ENCODE peak calls at places on chromosomes 1 and 21, in eight cellular contexts. D is fibroblast of lung; H is anterior cingulate cortex; K is KBM-7; Z is left ventricle myocardium inferior; E is adipocyte; T is DMS153; A is activated T-cell treated with anti-CD3 and anti-CD28 coated beads, Interleukin-2, amount 50 U/mL, for 72 hours. J is an unnamed sample.

GRCh38 chr1:192376387-192376786 is 59.6 kb downstream of the RGS21 start:
- DNase-seq in D (no peak), H (no peak), K (no peak), Z (no peak), E (no peak), T (no peak), A (no peak), J (no peak)

GRCh38 chr1:29122662-29122986 is 1.1 kb downstream of the TMEM200B start:
- DNase-seq in D (peak), H (no peak), K (no peak), Z (peak), E (peak), T (no peak), A (no peak), J (no peak)

GRCh38 chr1:213564215-213564659 is 423.5 kb upstream of the PROX1 start:
- DNase-seq in D (no peak), H (no peak), K (peak), Z (no peak), E (no peak), T (no peak), A (no peak), J (no peak)

GRCh38 chr1:202149566-202149965 is 5.0 kb upstream of the ARL8A start:
- DNase-seq in D (peak), H (no peak), K (no peak), Z (no peak), E (peak), T (no peak), A (no peak), J (no peak)

GRCh38 chr1:79519084-79519760 is 512.7 kb upstream of the ADGRL4 start:
- DNase-seq in D (no peak), H (no peak), K (no peak), Z (no peak), E (no peak), T (no peak), A (no peak), J (no peak)

GRCh38 chr1:61322769-61323168 is 240.4 kb downstream of the NFIA start:
- DNase-seq in D (no peak), H (no peak), K (no peak), Z (no peak), E (no peak), T (peak), A (peak), J (no peak)

GRCh38 chr1:150221552-150221951 is 14.4 kb downstream of the ANP32E start:
- DNase-seq in D (peak), H (no peak), K (peak), Z (no peak), E (peak), T (no peak), A (no peak), J (no peak)

GRCh38 chr1:93061895-93062792 is 16.9 kb upstream of the MTF2 start:
- DNase-seq in D (peak), H (no peak), K (peak), Z (no peak), E (peak), T (peak), A (peak), J (no peak)

GRCh38 chr1:166272155-166272554 is 105.4 kb upstream of the FAM78B start:
- DNase-seq in D (no peak), H (no peak), K (no peak), Z (no peak), E (no peak), T (no peak), A (no peak), J (no peak)

GRCh38 chr1:23452011-23452411 is 27.5 kb upstream of the TCEA3 start:
- DNase-seq in D (peak), H (no peak), K (peak), Z (no peak), E (no peak), T (peak), A (no peak), J (no peak)

GRCh38 chr1:89987170-89987819 is 7.6 kb upstream of the ZNF326 start:
- DNase-seq in D (peak), H (peak), K (peak), Z (no peak), E (peak), T (peak), A (peak), J (peak)

GRCh38 chr21:14535702-14536101 is 10.4 kb downstream of the SAMSN1 start:
- DNase-seq in D (no peak), H (no peak), K (no peak), Z (no peak), E (no peak), T (no peak), A (no peak), J (no peak)

GRCh38 chr1:165686971-165687433 is 11.4 kb downstream of the ALDH9A1 start:
- DNase-seq in D (no peak), H (no peak), K (no peak), Z (no peak), E (no peak), T (no peak), A (no peak), J (no peak)

GRCh38 chr1:226980565-226981385 is 40.7 kb downstream of the COQ8A start:
- DNase-seq in D (no peak), H (no peak), K (no peak), Z (peak), E (no peak), T (no peak), A (no peak), J (no peak)

GRCh38 chr1:100313382-100313781 is 38.9 kb upstream of the CDC14A start:
- DNase-seq in D (no peak), H (no peak), K (no peak), Z (no peak), E (no peak), T (no peak), A (no peak), J (no peak)

GRCh38 chr1:15248238-15248637 is 1.2 kb downstream of the FHAD1 start:
- DNase-seq in D (no peak), H (no peak), K (no peak), Z (no peak), E (no peak), T (no peak), A (peak), J (no peak)

GRCh38 chr1:199176713-199177112 is 537.9 kb downstream of the PTPRC start:
- DNase-seq in D (no peak), H (no peak), K (no peak), Z (no peak), E (no peak), T (no peak), A (no peak), J (no peak)

GRCh38 chr1:172003766-172004530 is 162.7 kb downstream of the DNM3 start:
- DNase-seq in D (peak), H (no peak), K (no peak), Z (no peak), E (peak), T (no peak), A (no peak), J (no peak)

GRCh38 chr1:37486680-37487618 is 12.6 kb downstream of the ZC3H12A start:
- DNase-seq in D (peak), H (no peak), K (peak), Z (peak), E (peak), T (peak), A (peak), J (no peak)

GRCh38 chr1:205536759-205537361 is 32.4 kb downstream of the CDK18 start:
- DNase-seq in D (no peak), H (no peak), K (no peak), Z (no peak), E (no peak), T (no peak), A (no peak), J (no peak)

GRCh38 chr1:41483960-41484844 is at the start of gene EDN2:
- DNase-seq in D (no peak), H (no peak), K (no peak), Z (peak), E (no peak), T (peak), A (no peak), J (no peak)

GRCh38 chr1:87329051-87329755 is 523 bp downstream of the LMO4 start:
- DNase-seq in D (peak), H (no peak), K (peak), Z (peak), E (peak), T (no peak), A (peak), J (no peak)

GRCh38 chr1:154878371-154879355 is 8.6 kb upstream of the KCNN3 start:
- DNase-seq in D (peak), H (peak), K (peak), Z (peak), E (peak), T (peak), A (peak), J (no peak)

GRCh38 chr21:32544697-32545096 is 40.6 kb downstream of the TCP10L start:
- DNase-seq in D (no peak), H (no peak), K (no peak), Z (no peak), E (no peak), T (no peak), A (no peak), J (no peak)

GRCh38 chr1:169692766-169693460 is 18.5 kb downstream of the SELL start:
- DNase-seq in D (no peak), H (no peak), K (no peak), Z (no peak), E (no peak), T (no peak), A (peak), J (no peak)

GRCh38 chr1:167510244-167510643 is 8.1 kb downstream of the CD247 start:
- DNase-seq in D (no peak), H (no peak), K (no peak), Z (no peak), E (no peak), T (no peak), A (no peak), J (no peak)

J was measured in HFF-Myc.